ENCODE peak calls at places on chromosomes 12 and 14, in nine cellular contexts. P is pancreas, T is sigmoid colon, A is psoas muscle, S is mesenchymal stem cell, M is prostate gland, K is ascending aorta, D is transverse colon, C is thoracic aorta. G is an unnamed sample. For H3K4me1, the result is how much of the 10 kb centered on the place peaks cover.

GRCh38 chr12:4025420-4026358 is 152.5 kb upstream of the PARP11 start:
- DNase-seq in S (peak), P (no peak), M (no peak), C (no peak), A (no peak), K (no peak), D (no peak), T (no peak), G (no peak)

GRCh38 chr12:53166837-53167236 is 13.7 kb upstream of the ZNF740 start:
- DNase-seq in T (no peak), C (no peak), M (no peak), P (no peak), K (no peak), A (no peak), D (no peak), S (no peak), G (no peak)

GRCh38 chr12:13203028-13203922 is 6.7 kb downstream of the EMP1 start:
- DNase-seq in D (peak), K (no peak), T (peak), C (no peak), A (peak), P (no peak), S (peak), M (no peak), G (peak)

GRCh38 chr12:53180270-53180930 is at the start of the genes CSAD and ZNF740:
- DNase-seq in A (peak), T (peak), M (peak), D (peak), C (peak), P (peak), K (peak), S (peak), G (peak)

GRCh38 chr12:80504389-80505153 is 60.5 kb downstream of the PTPRQ start:
- DNase-seq in A (no peak), D (no peak), M (no peak), K (no peak), C (no peak), P (no peak), S (no peak), T (no peak), G (no peak)

GRCh38 chr14:61280526-61281185 is 482 bp downstream of the TMEM30B start:
- DNase-seq in P (peak), M (peak), A (peak), K (peak), C (no peak), T (no peak), D (peak), S (peak), G (peak)

GRCh38 chr12:51683763-51684357 is 92.8 kb downstream of the SCN8A start:
- DNase-seq in K (no peak), T (no peak), A (no peak), D (peak), P (peak), C (no peak), S (peak), M (peak), G (no peak)

GRCh38 chr14:105290598-105291356 is 10.0 kb downstream of the BRF1 start:
- DNase-seq in C (no peak), A (no peak), P (no peak), M (no peak), K (no peak), S (no peak), D (no peak), T (no peak), G (peak)

GRCh38 chr14:22194669-22195068 is 394.4 kb downstream of the DAD1 start:
- DNase-seq in A (no peak), C (no peak), S (no peak), D (no peak), K (no peak), T (no peak), M (no peak), P (no peak), G (no peak)

GRCh38 chr14:99619873-99620834 is 16.1 kb upstream of the CCDC85C start:
- DNase-seq in M (no peak), S (peak), D (no peak), K (no peak), A (no peak), C (no peak), P (no peak), T (no peak), G (peak)

GRCh38 chr14:106845286-106846087 is 1319.1 kb downstream of the TMEM121 start:
- DNase-seq in A (no peak), C (no peak), P (peak), M (peak), S (no peak), K (no peak), D (peak), T (no peak), G (peak)

DNA sequence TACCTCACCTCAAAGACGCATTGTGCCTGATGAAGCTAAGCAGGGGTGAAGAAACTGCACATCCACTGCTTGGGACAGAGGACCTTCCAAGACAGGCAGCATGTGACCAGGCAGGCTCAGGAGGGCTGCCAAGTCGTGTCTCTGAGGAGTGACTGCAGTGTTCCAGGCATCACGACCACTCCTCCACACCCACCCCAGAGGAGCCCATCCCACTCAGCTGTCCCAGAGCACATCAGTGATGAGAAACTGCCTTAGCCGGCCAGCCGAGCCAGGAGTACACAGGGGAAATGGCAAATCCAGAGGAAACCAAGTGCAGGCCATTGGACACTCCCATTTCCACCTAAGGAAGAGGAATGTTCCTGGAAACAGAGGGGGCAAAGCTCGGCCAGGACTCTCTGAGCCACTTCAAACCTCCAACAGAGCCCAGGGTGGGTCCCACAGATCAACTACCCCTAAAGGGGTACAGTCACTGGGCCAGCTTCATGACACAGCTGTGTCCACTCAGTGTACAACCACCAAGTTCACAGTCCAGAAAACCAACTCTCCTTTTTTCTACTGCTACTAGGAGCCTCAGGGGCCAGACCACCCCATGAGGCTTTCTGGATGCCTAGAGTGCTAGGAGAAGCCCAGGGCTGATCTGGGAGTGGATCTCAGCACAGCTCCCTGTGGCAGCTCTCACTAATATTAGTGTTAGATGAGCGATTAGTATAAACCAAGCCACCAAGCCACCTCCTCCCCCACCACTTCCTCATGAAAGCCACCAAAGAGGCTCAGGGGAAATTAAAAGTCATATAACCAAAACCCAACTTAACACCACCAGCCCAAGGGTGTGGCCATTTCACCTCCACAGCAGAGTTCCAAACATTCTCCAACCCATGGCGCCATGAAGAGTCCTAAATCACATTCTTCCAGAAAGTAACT is 15.4 kb downstream of the PXN start:
- DNase-seq in S (peak), D (no peak), T (peak), P (no peak), A (peak), C (no peak), K (peak), M (no peak), G (no peak)
- H3K4me1 ChIP-seq in S (under half), D (under half), T (under half), P (under half), A (half or more), C (half or more), K (under half), M (under half), G (under half)

DNA sequence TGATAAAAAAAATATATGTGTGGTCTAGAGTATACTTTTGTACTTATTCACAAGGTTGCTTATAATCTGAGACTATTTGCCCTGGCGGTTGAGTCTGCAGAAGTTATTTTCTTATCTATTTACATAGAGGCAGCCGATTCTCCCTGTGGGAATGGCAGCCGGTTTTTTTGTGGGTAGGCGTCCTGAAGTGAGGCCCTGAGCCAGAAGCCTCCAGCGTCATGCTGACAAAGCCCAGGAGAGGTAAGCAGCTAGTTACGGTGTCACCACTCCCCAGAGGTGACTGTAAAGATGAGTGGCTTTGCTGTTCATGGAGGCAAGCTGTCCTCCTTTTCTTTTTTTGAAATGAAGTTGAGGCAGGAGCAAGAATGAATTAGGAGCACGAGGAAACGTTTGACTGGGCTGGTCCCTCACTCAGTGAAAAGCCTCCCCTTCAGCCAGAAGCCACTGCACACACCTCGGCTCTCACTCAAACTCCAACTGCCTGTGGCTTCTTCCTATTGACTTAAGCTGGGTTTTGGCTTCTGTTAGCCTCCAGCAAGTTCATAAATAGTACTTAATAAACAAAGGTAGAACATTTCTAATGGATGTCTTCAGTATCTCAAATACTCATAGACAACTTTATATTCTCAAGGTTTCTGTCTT is 21.5 kb downstream of the PAX9 start:
- DNase-seq in D (no peak), A (no peak), T (no peak), C (no peak), P (no peak), K (no peak), S (no peak), M (peak), G (no peak)
- H3K4me1 ChIP-seq in D (under half), A (under half), T (under half), C (under half), P (under half), K (under half), S (under half), M (under half), G (under half)

GRCh38 chr14:55574988-55575387 is 5.0 kb upstream of the KTN1 start:
- DNase-seq in M (no peak), K (no peak), P (no peak), C (no peak), T (no peak), A (no peak), S (no peak), D (no peak), G (no peak)

GRCh38 chr14:55579724-55580400 is at the start of gene KTN1:
- DNase-seq in M (peak), S (peak), P (peak), T (peak), K (peak), D (peak), A (peak), C (no peak), G (peak)

GRCh38 chr14:55580401-55581010 is 499 bp downstream of the KTN1 start:
- DNase-seq in K (peak), P (peak), D (peak), S (peak), T (peak), M (peak), A (peak), C (no peak), G (peak)

GRCh38 chr14:55578511-55578910 is 1.5 kb upstream of the KTN1 start:
- DNase-seq in T (no peak), D (no peak), P (no peak), S (no peak), C (no peak), M (no peak), A (no peak), K (no peak), G (no peak)

GRCh38 chr14:55577229-55577628 is 2.8 kb upstream of the KTN1 start:
- DNase-seq in P (no peak), M (no peak), S (no peak), D (no peak), A (no peak), K (no peak), T (no peak), C (no peak), G (no peak)
- H3K4me1 ChIP-seq in P (under half), M (under half), S (under half), D (under half), A (under half), K (under half), T (under half), C (under half), G (under half)

GRCh38 chr12:98439471-98440164 is 75.8 kb upstream of the TMPO start:
- DNase-seq in D (no peak), S (peak), T (no peak), K (no peak), A (no peak), M (no peak), P (no peak), C (no peak), G (no peak)

GRCh38 chr12:98440165-98440581 is 75.2 kb upstream of the TMPO start:
- DNase-seq in D (no peak), A (peak), T (peak), M (no peak), K (peak), S (peak), C (peak), P (peak), G (no peak)

DNA sequence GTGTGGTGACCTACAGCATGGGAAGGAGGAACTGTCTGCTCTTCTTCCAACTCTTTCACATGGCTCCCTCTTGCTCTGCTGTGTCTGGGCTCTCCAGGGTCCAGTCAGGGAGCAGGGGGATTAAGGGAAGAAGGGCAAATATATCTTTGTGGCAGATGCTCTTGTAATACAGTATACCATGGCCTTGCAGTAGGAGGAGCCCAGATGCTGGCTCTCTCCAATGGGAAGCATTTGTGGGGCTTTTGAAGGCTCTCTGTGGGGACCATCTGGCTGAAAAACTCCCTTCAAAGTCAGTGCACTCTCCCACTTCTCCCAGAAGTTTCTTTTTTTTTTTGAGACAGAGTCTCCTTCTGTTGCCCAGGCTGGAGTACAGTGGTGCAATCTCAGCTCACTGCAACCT is 76.6 kb upstream of the TMPO start:
- DNase-seq in A (no peak), M (no peak), D (no peak), S (no peak), C (no peak), T (no peak), P (no peak), K (no peak), G (no peak)
- H3K4me1 ChIP-seq in A (under half), M (under half), D (under half), S (under half), C (under half), T (under half), P (under half), K (under half), G (under half)

GRCh38 chr14:93063393-93063792 is 52.3 kb downstream of the ITPK1 start:
- DNase-seq in S (no peak), T (no peak), K (no peak), A (no peak), D (no peak), M (no peak), C (no peak), P (no peak), G (no peak)
- H3K4me1 ChIP-seq in S (under half), T (under half), K (under half), A (under half), D (under half), M (under half), C (half or more), P (under half), G (under half)

GRCh38 chr12:124742111-124742510 is 121.6 kb downstream of the SCARB1 start:
- DNase-seq in K (no peak), S (no peak), T (peak), D (no peak), M (peak), C (no peak), A (no peak), P (no peak), G (peak)
- H3K4me1 ChIP-seq in K (under half), S (under half), T (under half), D (under half), M (under half), C (under half), A (under half), P (under half), G (under half)

GRCh38 chr14:24309538-24310386 is at the start of gene LTB4R2:
- DNase-seq in A (no peak), M (peak), D (no peak), T (no peak), P (no peak), S (no peak), C (no peak), K (no peak), G (no peak)

GRCh38 chr14:24308342-24309124 is 756 bp upstream of the CIDEB start:
- DNase-seq in C (no peak), T (no peak), K (no peak), S (no peak), A (no peak), P (no peak), D (no peak), M (no peak), G (no peak)

GRCh38 chr14:24310666-24311604 is at the start of gene LTB4R:
- DNase-seq in D (peak), T (peak), C (no peak), P (peak), A (peak), M (peak), K (peak), S (no peak), G (no peak)

GRCh38 chr14:24311837-24312615 is 724 bp downstream of the LTB4R start:
- DNase-seq in M (peak), T (no peak), P (no peak), A (no peak), D (no peak), K (no peak), C (no peak), S (no peak), G (no peak)

DNA sequence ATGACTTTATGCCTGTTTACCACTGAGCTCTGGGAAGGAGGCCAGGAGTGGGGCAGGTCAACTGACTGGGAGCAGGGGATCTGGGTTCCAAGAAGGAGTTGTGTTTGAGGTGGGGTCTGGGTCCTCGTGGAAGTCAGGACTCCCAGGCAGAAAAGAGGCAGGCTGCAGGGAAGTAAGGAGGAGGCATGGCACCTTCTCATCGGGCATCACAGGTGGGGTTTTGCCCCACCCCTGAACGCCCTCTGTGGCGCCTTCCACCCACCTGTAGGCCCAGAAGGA is 386 bp downstream of the LTB4R2 start:
- DNase-seq in A (no peak), T (no peak), S (no peak), C (no peak), D (peak), M (no peak), P (no peak), K (no peak), G (no peak)
- H3K4me1 ChIP-seq in A (under half), T (under half), S (under half), C (under half), D (under half), M (under half), P (under half), K (under half), G (under half)

DNA sequence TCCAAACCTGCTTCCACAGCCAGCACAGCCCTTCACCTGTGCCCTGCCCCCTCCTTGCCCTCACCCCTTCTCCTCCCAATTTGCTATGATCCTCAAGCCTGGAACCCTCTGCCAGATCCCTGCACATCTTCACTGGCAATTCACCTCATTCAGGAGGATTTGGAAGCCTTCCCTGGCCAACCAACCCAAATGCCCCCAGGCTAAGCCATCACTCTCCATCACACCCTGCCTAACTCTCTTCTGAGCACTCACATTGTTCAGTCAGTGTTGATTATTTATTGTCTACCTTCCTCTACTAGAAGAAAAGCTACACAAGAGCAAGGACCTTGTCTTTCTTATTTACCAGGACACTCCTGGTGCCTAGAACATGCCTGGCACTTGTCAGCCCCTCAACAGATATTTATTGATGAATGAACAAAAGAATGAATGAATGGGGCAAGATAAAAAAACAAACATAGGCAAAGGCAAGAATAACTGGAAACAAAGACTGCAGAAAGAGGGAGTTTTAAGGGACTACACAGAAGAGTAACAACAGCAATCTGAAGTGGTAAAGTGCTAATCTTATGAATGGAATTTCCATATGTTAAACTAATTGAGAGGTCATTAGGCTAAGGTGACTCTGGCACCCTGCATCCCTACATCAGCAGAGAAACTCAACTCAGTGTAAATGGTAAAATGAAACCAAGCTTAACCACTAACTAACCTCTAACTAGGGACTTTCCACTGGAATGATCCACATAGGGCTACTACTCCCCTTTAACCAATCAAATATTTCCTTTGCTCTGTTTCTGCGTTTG is 33.4 kb downstream of the TMTC1 start:
- DNase-seq in S (no peak), T (no peak), M (no peak), K (no peak), D (no peak), P (no peak), A (no peak), C (no peak), G (peak)
- H3K4me1 ChIP-seq in S (under half), T (under half), M (under half), K (under half), D (under half), P (under half), A (under half), C (under half), G (under half)

G was measured in BE2C.